ENCODE peak calls at places on chromosome 20, in eight cellular contexts. G, M, B, F, H, R, C and I are unnamed samples. For H3K27me3, the result is how much of the 10 kb centered on the place peaks cover.

GRCh38 chr20:64116541-64117423 is 9.4 kb upstream of the NPBWR2 start:
- DNase-seq in G (no peak), H (no peak), C (no peak), R (peak), B (no peak), F (no peak), M (no peak), I (no peak)

GRCh38 chr20:17327185-17327780 is 100.4 kb downstream of the PCSK2 start:
- DNase-seq in R (no peak), H (no peak), C (peak), B (no peak), M (no peak), G (no peak), F (no peak), I (no peak)

GRCh38 chr20:50193851-50194830 is 3.5 kb downstream of the CEBPB start:
- DNase-seq in B (peak), M (no peak), F (no peak), G (no peak), H (no peak), C (peak), R (peak), I (no peak)

GRCh38 chr20:64146936-64147451 is 17.3 kb upstream of the MYT1 start:
- DNase-seq in G (no peak), B (no peak), C (no peak), M (peak), F (no peak), H (no peak), R (peak), I (no peak)

GRCh38 chr20:44648579-44648978 is 2.9 kb downstream of the ADA start:
- DNase-seq in R (no peak), G (no peak), M (no peak), H (no peak), F (no peak), C (peak), B (no peak), I (no peak)

GRCh38 chr20:8518878-8519277 is 386.8 kb downstream of the PLCB1 start:
- DNase-seq in H (no peak), G (no peak), C (no peak), R (no peak), F (no peak), M (no peak), B (no peak), I (no peak)

GRCh38 chr20:55139173-55139765 is 663.9 kb downstream of the DOK5 start:
- DNase-seq in G (no peak), B (no peak), R (no peak), C (no peak), H (no peak), F (no peak), M (no peak), I (no peak)

GRCh38 chr20:25675161-25675560 is 21.5 kb downstream of the ZNF337 start:
- DNase-seq in F (no peak), G (no peak), H (no peak), M (no peak), B (no peak), C (no peak), R (no peak), I (no peak)

GRCh38 chr20:46631212-46631869 is 19.9 kb downstream of the SLC13A3 start:
- DNase-seq in F (no peak), C (peak), B (peak), M (no peak), G (peak), H (no peak), R (no peak), I (peak)

GRCh38 chr20:51760905-51761544 is 7.2 kb downstream of the ATP9A start:
- DNase-seq in B (peak), G (peak), C (peak), R (no peak), F (no peak), H (no peak), M (no peak), I (peak)

GRCh38 chr20:31990958-31991705 is 19.1 kb upstream of the CCM2L start:
- DNase-seq in H (no peak), R (no peak), B (no peak), F (no peak), C (no peak), M (no peak), G (no peak), I (no peak)

GRCh38 chr20:645318-646106 is 7.5 kb downstream of the SRXN1 start:
- DNase-seq in M (peak), R (peak), C (peak), G (peak), H (peak), B (peak), F (peak), I (no peak)

GRCh38 chr20:5164645-5165399 is 38.0 kb downstream of the CDS2 start:
- DNase-seq in B (no peak), R (no peak), M (no peak), F (no peak), C (no peak), H (no peak), G (no peak), I (no peak)

GRCh38 chr20:31602779-31603441 is 2.2 kb upstream of the ID1 start:
- DNase-seq in F (no peak), R (no peak), B (peak), C (no peak), M (no peak), H (peak), G (peak), I (peak)

GRCh38 chr20:61519488-61519887 is 267.4 kb downstream of the CDH4 start:
- DNase-seq in R (no peak), F (no peak), M (peak), C (no peak), B (no peak), G (no peak), H (no peak), I (no peak)

GRCh38 chr20:50039706-50040431 is 57.1 kb downstream of the SNAI1 start:
- DNase-seq in F (no peak), C (no peak), B (no peak), R (no peak), M (no peak), G (no peak), H (no peak), I (no peak)

GRCh38 chr20:41098703-41099250 is 38.6 kb upstream of the PLCG1 start:
- DNase-seq in G (no peak), B (peak), F (no peak), M (no peak), R (no peak), C (no peak), H (no peak), I (no peak)

GRCh38 chr20:59785986-59786753 is 147.3 kb downstream of the SYCP2 start:
- DNase-seq in G (no peak), R (no peak), F (no peak), M (no peak), H (no peak), C (no peak), B (no peak), I (no peak)

GRCh38 chr20:38143646-38144554 is 21.2 kb downstream of the TGM2 start:
- DNase-seq in G (peak), C (no peak), F (no peak), M (no peak), R (peak), B (peak), H (no peak), I (peak)

GRCh38 chr20:17685168-17685567 is 3.1 kb upstream of the RRBP1 start:
- DNase-seq in C (no peak), G (no peak), F (no peak), R (no peak), B (no peak), H (no peak), M (no peak), I (no peak)

GRCh38 chr20:2752631-2753455 is 47.6 kb downstream of the CPXM1 start:
- DNase-seq in C (peak), G (no peak), H (peak), F (no peak), B (peak), R (peak), M (peak), I (no peak)

GRCh38 chr20:13656721-13657368 is 18.1 kb upstream of the TASP1 start:
- DNase-seq in F (no peak), R (no peak), M (no peak), H (no peak), G (no peak), C (no peak), B (no peak), I (no peak)

GRCh38 chr20:18428490-18429173 is 38.2 kb downstream of the DZANK1 start:
- DNase-seq in R (peak), M (no peak), C (no peak), H (no peak), G (peak), B (peak), F (peak), I (no peak)

GRCh38 chr20:38437796-38438195 is 2.7 kb upstream of the SNHG17 start:
- DNase-seq in G (no peak), C (no peak), F (no peak), M (no peak), H (no peak), R (no peak), B (no peak), I (no peak)

GRCh38 chr20:891121-892080 is 24.7 kb downstream of the ANGPT4 start:
- DNase-seq in C (no peak), H (no peak), R (no peak), F (peak), B (no peak), M (peak), G (no peak), I (no peak)

GRCh38 chr20:50360218-50360672 is 149.9 kb upstream of the PTPN1 start:
- DNase-seq in F (no peak), R (no peak), M (peak), B (no peak), C (no peak), G (no peak), H (no peak), I (no peak)

GRCh38 chr20:584375-585301 is 25.5 kb downstream of the TCF15 start:
- DNase-seq in M (no peak), F (no peak), C (no peak), H (no peak), B (no peak), G (no peak), R (no peak), I (no peak)

GRCh38 chr20:13262701-13263335 is 41.7 kb downstream of the ISM1 start:
- DNase-seq in B (no peak), C (no peak), F (no peak), G (no peak), M (no peak), H (no peak), R (no peak), I (no peak)

GRCh38 chr20:54133434-54134427 is 40.1 kb downstream of the CYP24A1 start:
- DNase-seq in H (no peak), M (no peak), G (no peak), R (no peak), B (peak), F (no peak), C (peak), I (no peak)

GRCh38 chr20:33910056-33910455 is 83.7 kb upstream of the RALY start:
- DNase-seq in R (no peak), M (no peak), H (no peak), C (no peak), G (no peak), F (no peak), B (peak), I (no peak)

GRCh38 chr20:43537921-43538854 is 20.6 kb upstream of the SGK2 start:
- DNase-seq in R (peak), B (peak), H (peak), F (peak), M (no peak), G (peak), C (peak), I (no peak)

GRCh38 chr20:289693-290080 is 863 bp downstream of the C20orf96 start:
- DNase-seq in R (no peak), B (no peak), H (no peak), C (no peak), M (no peak), G (no peak), F (no peak), I (no peak)

GRCh38 chr20:58116505-58116904 is 111.9 kb downstream of the ANKRD60 start:
- DNase-seq in R (no peak), M (no peak), C (no peak), B (no peak), H (no peak), G (no peak), F (no peak), I (no peak)
- TF ChIP-seq CTCF in R (no peak), M (no peak), C (no peak), B (no peak), H (no peak), G (no peak), F (no peak), I (no peak)

GRCh38 chr20:24495266-24495665 is 25.8 kb downstream of the SYNDIG1 start:
- DNase-seq in R (no peak), B (no peak), H (no peak), F (no peak), C (no peak), G (no peak), M (peak), I (no peak)
- H3K27me3 ChIP-seq in R (under half), B (under half), H (under half), F (under half), C (under half), G (under half), M (under half), I (under half)

DNA sequence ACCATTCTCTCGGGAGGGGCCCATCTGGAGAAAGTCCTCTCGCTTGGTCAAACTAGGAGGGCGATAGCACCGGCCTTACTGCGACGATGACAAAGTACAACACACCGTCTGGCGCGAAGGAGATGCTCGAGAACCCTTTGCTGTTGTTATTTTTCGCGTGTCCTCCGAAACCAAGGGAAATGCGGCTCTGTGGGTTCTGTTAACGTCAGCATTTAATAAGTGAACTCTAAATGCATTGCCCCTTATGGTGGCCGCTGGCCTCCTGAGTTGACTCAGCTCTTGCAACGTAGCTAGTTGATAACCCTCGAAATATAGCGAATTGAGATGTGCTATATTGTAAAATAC is 577 bp upstream of the SCAND1 start:
- DNase-seq in H (no peak), B (peak), R (no peak), F (no peak), C (no peak), G (peak), M (no peak), I (no peak)
- H3K27ac ChIP-seq in H (peak), B (peak), R (peak), F (peak), C (no peak), G (peak), M (peak), I (peak)

DNA sequence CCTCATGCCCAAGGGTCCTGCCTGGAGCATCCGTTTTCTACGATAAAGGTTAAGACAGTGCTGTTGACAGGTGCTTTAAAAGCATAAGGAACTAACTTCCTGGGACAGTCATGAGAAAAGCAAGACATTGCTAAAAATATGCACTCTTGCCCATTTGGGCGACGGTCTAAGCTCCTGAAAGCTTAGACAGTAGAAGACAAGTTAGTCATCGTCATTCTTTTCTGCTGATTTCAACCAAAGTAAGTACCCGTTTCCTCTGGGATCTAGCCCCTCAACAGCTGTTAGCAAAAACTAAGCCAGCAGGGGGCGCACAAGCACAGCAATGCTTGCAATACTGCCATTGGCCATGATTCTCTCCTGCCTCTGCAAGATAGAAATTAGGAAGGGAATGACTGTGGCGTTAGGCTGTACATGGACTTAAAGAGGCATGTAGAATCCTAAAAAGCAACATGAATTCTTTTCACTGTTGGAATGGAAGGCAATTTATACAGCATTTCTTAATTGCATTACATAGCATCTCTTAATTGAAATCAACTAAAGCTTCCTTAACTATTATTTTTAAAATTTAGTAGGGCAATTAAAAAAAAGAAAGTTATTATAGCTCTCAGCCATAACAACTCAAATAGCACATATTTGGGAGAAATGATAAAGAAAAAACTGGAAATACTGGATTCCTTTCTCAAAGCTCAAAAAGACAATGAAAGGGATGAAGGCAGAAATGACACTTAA is 147.8 kb upstream of the RALGAPA2 start:
- DNase-seq in M (peak), H (peak), G (peak), B (peak), F (peak), C (peak), R (peak), I (peak)
- TF ChIP-seq CTCF in M (peak), H (peak), G (peak), B (peak), F (peak), C (peak), R (peak), I (peak)

GRCh38 chr20:62838511-62838910 is 21.7 kb downstream of the COL9A3 start:
- DNase-seq in H (no peak), M (peak), B (no peak), F (no peak), C (no peak), R (peak), G (no peak), I (no peak)
- H3K27me3 ChIP-seq in H (under half), M (under half), B (under half), F (under half), C (under half), R (under half), G (under half), I (under half)